ENCODE peak calls at places on chromosomes 13 and 19, in nine cellular contexts. G is stimulated activated CD4-positive, alpha-beta T cell treated with anti-CD3 and anti-CD28 coated beads, Interleukin-4, amount 100 ng/mL, for 4 hours; A is GM19239; I is HT-29; O is Right ventricle myocardium superior; F is Karpas-422; K is brain microvascular endothelial cell; Q is MCF 10A; C is NCI-H2081. T is an unnamed sample.
A peak's percentile ranks its signal among the peaks of the same experiment; 100 is the strongest.

GRCh38 chr13:52004508-52005183 is 6.6 kb downstream of the ATP7B start:
- DNase-seq in G (no peak), C (no peak), F (no peak), I (no peak), O (no peak), Q (no peak), A (no peak), K (no peak), T (no peak)

GRCh38 chr19:16297575-16298178 is 26.9 kb upstream of the KLF2 start:
- DNase-seq in G (no peak), Q (no peak), I (peak; percentile 6), C (no peak), K (no peak), O (no peak), A (no peak), F (no peak), T (no peak)

GRCh38 chr19:4436231-4436630 is 21.4 kb downstream of the UBXN6 start:
- DNase-seq in C (no peak), Q (no peak), I (no peak), A (no peak), F (no peak), O (no peak), G (no peak), K (no peak), T (no peak)

GRCh38 chr13:23695711-23696512 is 125.7 kb downstream of the TNFRSF19 start:
- DNase-seq in I (no peak), G (peak; percentile 46), Q (no peak), F (peak; percentile 85), K (no peak), A (peak; percentile 79), O (peak; percentile 85), C (no peak), T (no peak)

GRCh38 chr19:23402388-23402787 is 7.1 kb upstream of the ZNF91 start:
- DNase-seq in O (no peak), F (no peak), K (no peak), G (no peak), A (no peak), C (no peak), Q (peak; percentile 17), I (no peak), T (no peak)

GRCh38 chr13:38755792-38756191 is 68.9 kb downstream of the FREM2 start:
- DNase-seq in Q (no peak), A (no peak), G (no peak), F (no peak), I (no peak), O (no peak), C (peak; percentile 86), K (no peak), T (no peak)

GRCh38 chr19:10911579-10912363 is 16.7 kb downstream of the YIPF2 start:
- DNase-seq in C (no peak), G (no peak), O (no peak), Q (no peak), K (no peak), I (no peak), A (no peak), F (no peak), T (no peak)

GRCh38 chr13:97191615-97192014 is 30.5 kb upstream of the MBNL2 start:
- DNase-seq in G (no peak), O (no peak), I (no peak), F (no peak), C (peak; percentile 2), Q (no peak), A (no peak), K (no peak), T (peak; percentile 4)

GRCh38 chr13:99572131-99572530 is 70.9 kb downstream of the TM9SF2 start:
- DNase-seq in A (no peak), O (no peak), I (no peak), K (no peak), G (no peak), F (no peak), Q (no peak), C (no peak), T (no peak)

GRCh38 chr19:5895409-5895808 is 8.2 kb downstream of the NDUFA11 start:
- DNase-seq in A (no peak), K (no peak), O (no peak), I (no peak), F (peak; percentile 31), C (no peak), G (no peak), Q (no peak), T (no peak)

T was measured in NCI-H524 treated with DMSO at 0.1 percent for 48 hours.